ENCODE peak calls at places on chromosomes 11 and 22, in seven cellular contexts. O is iPS DF 6.9; V is epithelial cell of esophagus; X is CD8-positive, alpha-beta memory T cell; R is mucosa of descending colon; D is SK-N-SH; P is fibroblast of villous mesenchyme. H is an unnamed sample.

GRCh38 chr11:79783833-79784232 is 343.0 kb upstream of the TENM4 start:
- DNase-seq in R (no peak), X (no peak), P (no peak), D (no peak), O (no peak), V (no peak), H (no peak)

GRCh38 chr22:47994045-47994444 is 1231.6 kb downstream of the TBC1D22A start:
- DNase-seq in P (no peak), D (no peak), X (no peak), R (no peak), O (no peak), V (no peak), H (no peak)

GRCh38 chr11:14318581-14318981 is 40.4 kb downstream of the RRAS2 start:
- DNase-seq in P (no peak), R (no peak), D (no peak), O (no peak), V (peak; percentile 57), X (no peak), H (no peak)

GRCh38 chr11:131385763-131386394 is 15.5 kb downstream of the NTM start:
- DNase-seq in V (no peak), X (no peak), O (no peak), P (no peak), D (no peak), R (no peak), H (no peak)

GRCh38 chr22:36301384-36301828 is 48.5 kb downstream of the APOL1 start:
- DNase-seq in R (peak; percentile 79), V (peak; percentile 67), P (peak; percentile 72), O (peak; percentile 61), D (peak; percentile 88), X (peak; percentile 87), H (peak; percentile 96)

GRCh38 chr11:70327717-70328116 is 57.2 kb downstream of the PPFIA1 start:
- DNase-seq in O (no peak), P (no peak), D (no peak), V (no peak), X (no peak), R (no peak), H (no peak)

GRCh38 chr11:76288166-76288978 is 82.1 kb upstream of the WNT11 start:
- DNase-seq in R (no peak), X (no peak), O (no peak), D (no peak), P (no peak), V (no peak), H (peak; percentile 55)

GRCh38 chr11:69305885-69306540 is 12.1 kb downstream of the MYEOV start:
- DNase-seq in V (no peak), O (no peak), P (no peak), D (no peak), X (no peak), R (no peak), H (no peak)

GRCh38 chr11:16780698-16781550 is 42.5 kb downstream of the C11orf58 start:
- DNase-seq in O (no peak), R (no peak), X (no peak), V (no peak), P (no peak), D (no peak), H (peak; percentile 51)

GRCh38 chr22:49693848-49694247 is 133.8 kb downstream of the BRD1 start:
- DNase-seq in X (no peak), P (no peak), R (no peak), V (no peak), O (no peak), D (no peak), H (no peak)

GRCh38 chr11:73306977-73307322 is 1.1 kb upstream of the ARHGEF17 start:
- DNase-seq in X (no peak), O (no peak), P (no peak), V (no peak), D (no peak), R (no peak), H (peak; percentile 79)

GRCh38 chr11:128862421-128862820 is 4.7 kb downstream of the KCNJ1 start:
- DNase-seq in V (no peak), R (no peak), P (no peak), O (no peak), D (no peak), X (no peak), H (no peak)

GRCh38 chr11:114060402-114061052 is 1.0 kb downstream of the ZBTB16 start:
- DNase-seq in X (peak; percentile 51), R (no peak), P (peak; percentile 35), O (no peak), D (peak; percentile 67), V (peak; percentile 30), H (peak; percentile 77)

GRCh38 chr11:111565111-111565720 is 24.7 kb downstream of the LAYN start:
- DNase-seq in D (peak; percentile 48), V (peak; percentile 80), O (peak; percentile 25), P (peak; percentile 83), R (no peak), X (peak; percentile 62), H (peak; percentile 38)

GRCh38 chr11:109864161-109864661 is 229.0 kb upstream of the ZC3H12C start:
- DNase-seq in O (no peak), X (no peak), D (no peak), R (no peak), P (peak; percentile 71), V (no peak), H (no peak)

DNA sequence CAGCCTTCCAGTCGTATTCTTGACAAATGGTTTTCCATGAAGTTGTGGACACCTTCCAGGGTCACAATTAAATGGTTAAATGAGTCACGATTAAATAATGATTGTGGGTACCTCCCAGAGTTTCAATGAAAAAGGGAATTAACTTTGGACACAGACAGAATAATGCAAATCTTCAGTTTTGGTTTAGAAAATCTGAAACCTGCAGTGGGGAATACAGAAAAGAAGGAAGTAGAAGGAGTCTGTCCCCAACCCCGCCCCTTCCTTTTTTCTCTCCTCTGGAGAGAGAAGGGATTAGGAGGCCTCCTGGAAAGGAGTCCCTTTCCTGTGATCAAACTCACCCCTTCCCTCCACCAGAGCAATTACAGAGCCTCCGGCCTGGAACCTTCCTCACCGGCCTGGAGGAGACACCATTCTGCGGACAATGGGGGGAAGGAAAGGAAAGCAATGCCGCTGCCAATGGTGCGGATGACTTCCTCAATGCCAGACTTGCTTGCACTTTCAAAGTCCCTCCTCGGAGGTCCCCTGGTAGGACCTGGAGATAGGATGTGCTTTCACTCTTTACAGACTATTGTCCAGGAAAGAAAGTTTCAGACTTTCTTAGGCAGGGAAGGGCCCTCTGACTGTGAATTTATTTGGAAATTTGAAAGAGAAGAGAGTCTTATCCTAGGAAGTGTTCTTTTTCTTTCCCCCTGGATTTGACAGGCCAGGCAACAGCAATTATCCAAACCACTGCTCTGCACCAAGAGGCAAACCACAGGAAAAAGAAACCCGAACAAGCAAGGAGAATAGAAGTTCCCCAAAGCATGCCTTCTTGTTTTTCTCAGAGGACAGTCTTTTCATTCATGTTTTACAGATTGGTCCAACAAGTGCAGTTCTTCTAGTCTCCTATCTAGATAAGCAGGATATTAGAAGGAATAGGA is 86.8 kb downstream of the PTPRJ start:
- DNase-seq in O (no peak), X (no peak), P (no peak), D (no peak), R (no peak), V (no peak), H (peak; percentile 37)
- H3K4me3 ChIP-seq in O (no peak overlapping the region), X (no peak overlapping the region), P (no peak overlapping the region), D (no peak overlapping the region), R (no peak overlapping the region), V (no peak overlapping the region), H (no peak overlapping the region)

GRCh38 chr11:107669893-107670601 is 41.8 kb downstream of the SLN start:
- DNase-seq in R (no peak), O (no peak), D (no peak), V (no peak), X (no peak), P (no peak), H (no peak)

GRCh38 chr11:107676341-107676740 is 35.5 kb downstream of the SLN start:
- DNase-seq in V (no peak), O (no peak), D (no peak), R (no peak), P (no peak), X (no peak), H (no peak)

GRCh38 chr11:107679255-107680024 is 32.4 kb downstream of the SLN start:
- DNase-seq in R (no peak), D (no peak), O (no peak), V (no peak), P (no peak), X (no peak), H (no peak)

DNA sequence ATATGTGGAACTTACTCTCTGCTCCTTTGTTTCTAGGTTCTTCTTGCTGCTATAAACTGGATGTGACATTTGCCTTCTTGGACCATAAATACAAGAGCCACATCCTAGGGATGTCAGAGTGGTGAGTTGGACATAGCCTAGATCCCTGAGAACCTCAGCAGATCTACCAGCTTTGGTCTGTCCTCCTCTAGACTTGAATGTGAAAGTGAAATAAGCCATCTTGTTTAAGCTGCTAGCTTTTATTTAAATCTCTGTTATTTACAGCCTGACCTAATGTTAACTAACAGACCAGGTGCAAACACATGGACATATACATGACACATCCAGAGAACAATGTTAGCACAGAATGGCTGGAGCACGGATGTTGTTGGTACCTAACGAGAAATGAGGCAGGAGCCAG is 36.0 kb downstream of the SLN start:
- DNase-seq in V (no peak), X (no peak), R (no peak), P (no peak), D (no peak), O (no peak), H (no peak)
- H3K4me3 ChIP-seq in V (no peak overlapping the region), X (no peak overlapping the region), R (no peak overlapping the region), P (no peak overlapping the region), D (no peak overlapping the region), O (no peak overlapping the region), H (no peak overlapping the region)

DNA sequence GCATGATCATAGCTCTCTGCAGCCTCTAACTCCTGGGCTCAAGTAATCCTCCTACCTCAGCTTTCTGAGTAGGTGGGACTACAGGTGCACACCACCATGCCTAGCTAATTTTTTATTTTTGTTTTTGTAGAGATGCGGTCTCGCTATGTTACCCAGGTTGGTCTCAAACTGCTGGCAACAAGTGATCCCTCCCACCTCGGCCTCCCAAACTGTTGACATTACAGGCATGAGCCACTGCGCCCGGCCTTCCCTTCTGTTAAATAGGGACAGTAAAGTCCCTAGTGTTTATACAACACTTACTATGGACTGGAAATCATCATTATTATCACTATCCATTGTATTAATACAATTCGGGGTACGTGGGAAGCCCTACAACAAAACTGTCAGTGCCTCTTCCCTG is 12.6 kb downstream of the SELENOM start:
- DNase-seq in R (no peak), P (no peak), X (no peak), D (no peak), O (no peak), V (no peak), H (no peak)
- H3K4me3 ChIP-seq in R (no peak overlapping the region), P (no peak overlapping the region), X (no peak overlapping the region), D (no peak overlapping the region), O (no peak overlapping the region), V (no peak overlapping the region), H (no peak overlapping the region)

GRCh38 chr22:45312415-45312814 is 2.7 kb downstream of the FAM118A start:
- DNase-seq in D (no peak), X (no peak), V (no peak), O (no peak), P (no peak), R (no peak), H (no peak)

GRCh38 chr22:45310331-45311032 is 748 bp downstream of the FAM118A start:
- DNase-seq in X (no peak), R (peak; percentile 71), D (no peak), P (no peak), V (no peak), O (no peak), H (peak; percentile 59)

GRCh38 chr22:45312856-45313255 is 3.1 kb downstream of the FAM118A start:
- DNase-seq in X (no peak), O (no peak), P (peak; percentile 42), V (no peak), D (no peak), R (no peak), H (no peak)

GRCh38 chr22:45309422-45310227 is at the start of gene FAM118A:
- DNase-seq in P (peak; percentile 93), R (peak; percentile 97), O (peak; percentile 67), V (peak; percentile 94), D (peak; percentile 99), X (peak; percentile 95), H (peak; percentile 100)

GRCh38 chr22:45311033-45311531 is 1.3 kb downstream of the FAM118A start:
- DNase-seq in P (no peak), X (no peak), O (no peak), V (no peak), R (no peak), D (no peak), H (no peak)
- H3K4me3 ChIP-seq in P (peak overlapping the region; percentile 78), X (peak overlapping the region; percentile 68), O (no peak overlapping the region), V (peak overlapping the region; percentile 74), R (no peak overlapping the region), D (peak overlapping the region; percentile 90), H (peak overlapping the region; percentile 78)

H was measured in H7.